ENCODE peak calls at places on chromosomes 1 and 21, in eight cellular contexts. S, W, G, M, R, B, K and D are unnamed samples.
A peak's percentile ranks its signal among the peaks of the same experiment; 100 is the strongest.

GRCh38 chr21:34836103-34836932 is 167.5 kb downstream of the CLIC6 start:
- DNase-seq in B (peak; percentile 100), G (no peak), R (peak; percentile 70), M (no peak), S (peak; percentile 48), W (no peak), K (peak; percentile 66), D (no peak)

GRCh38 chr1:31694910-31695300 is 8.9 kb downstream of the COL16A1 start:
- DNase-seq in R (no peak), K (no peak), S (no peak), M (no peak), W (no peak), G (no peak), B (no peak), D (no peak)

GRCh38 chr1:243742814-243743213 is 107.2 kb downstream of the AKT3 start:
- DNase-seq in B (peak; percentile 96), S (no peak), R (no peak), M (no peak), W (no peak), G (no peak), K (no peak), D (no peak)

GRCh38 chr1:226108935-226109828 is 46.7 kb downstream of the H3-3A start:
- DNase-seq in W (no peak), B (peak; percentile 36), R (peak; percentile 47), S (peak; percentile 30), G (no peak), M (no peak), K (peak; percentile 64), D (no peak)

GRCh38 chr1:40944841-40945430 is 34.6 kb upstream of the CTPS1 start:
- DNase-seq in M (no peak), R (peak; percentile 39), K (peak; percentile 38), S (peak; percentile 79), B (peak; percentile 43), G (no peak), W (no peak), D (no peak)

GRCh38 chr1:223224465-223224864 is 81.4 kb upstream of the TLR5 start:
- DNase-seq in S (no peak), R (no peak), W (no peak), G (no peak), B (no peak), K (no peak), M (no peak), D (no peak)

GRCh38 chr21:45130324-45130774 is 56.0 kb downstream of the ADARB1 start:
- DNase-seq in K (peak; percentile 65), M (no peak), S (no peak), R (peak; percentile 57), B (peak; percentile 84), W (peak; percentile 63), G (no peak), D (no peak)

GRCh38 chr1:77649127-77649526 is 33.3 kb downstream of the ZZZ3 start:
- DNase-seq in K (no peak), R (no peak), S (no peak), G (no peak), M (no peak), W (no peak), B (no peak), D (no peak)

GRCh38 chr1:85884372-85885035 is 176.3 kb upstream of the ZNHIT6 start:
- DNase-seq in K (no peak), S (no peak), M (no peak), W (peak; percentile 34), R (no peak), B (peak; percentile 48), G (no peak), D (no peak)

GRCh38 chr1:30757976-30758688 is 558 bp upstream of the LAPTM5 start:
- DNase-seq in W (no peak), K (no peak), G (no peak), B (no peak), R (no peak), M (no peak), S (no peak), D (no peak)

GRCh38 chr1:237503292-237503691 is 387.4 kb downstream of the ZP4 start:
- DNase-seq in M (no peak), S (no peak), G (no peak), R (no peak), W (no peak), B (no peak), K (no peak), D (no peak)

GRCh38 chr1:162561616-162562451 is at the start of gene UAP1:
- DNase-seq in K (peak; percentile 42), B (no peak), M (no peak), G (no peak), R (no peak), W (no peak), S (no peak), D (no peak)

GRCh38 chr1:68347415-68347814 is 102.3 kb downstream of the RPE65 start:
- DNase-seq in S (no peak), M (no peak), R (no peak), B (no peak), W (no peak), K (peak; percentile 22), G (no peak), D (no peak)

DNA sequence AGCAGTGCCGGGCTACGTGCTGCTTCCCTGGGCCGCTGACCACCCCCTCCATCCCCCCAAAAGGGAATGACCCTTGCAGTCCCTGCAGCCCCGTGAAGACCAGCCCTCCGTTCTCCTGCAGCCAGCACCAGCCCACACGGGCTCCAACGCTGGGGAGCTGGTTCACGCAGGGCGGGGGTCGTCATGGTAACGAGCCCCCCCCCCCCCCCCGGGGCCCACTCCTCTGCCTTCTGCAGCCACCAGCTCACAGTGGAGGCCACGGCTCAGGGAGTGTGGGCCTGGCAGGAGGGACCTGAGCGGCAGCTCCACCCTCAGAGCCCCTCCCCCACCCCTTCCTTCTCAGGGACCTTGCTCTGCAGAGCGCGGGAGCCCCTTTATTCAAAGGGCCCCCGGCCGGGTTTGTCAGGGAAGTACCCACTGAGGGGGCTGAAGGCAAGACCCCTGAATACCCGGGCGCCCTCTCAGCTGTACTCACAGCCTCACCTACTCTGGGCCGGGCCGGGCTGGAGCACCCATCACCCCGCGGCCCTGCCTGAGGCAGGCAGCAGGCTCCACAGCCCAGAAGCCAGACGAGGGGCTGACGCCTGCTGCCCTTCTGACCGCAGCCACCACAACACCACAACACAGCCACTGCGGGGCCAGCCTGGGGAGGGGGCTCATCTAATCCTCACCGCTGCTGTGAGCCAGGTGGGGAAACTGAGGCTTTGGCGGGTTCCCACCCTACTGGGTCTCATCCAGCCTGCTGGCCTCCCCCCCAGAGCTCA is 12.6 kb downstream of the MEGF6 start:
- DNase-seq in S (no peak), M (no peak), B (no peak), W (no peak), R (no peak), K (no peak), G (no peak), D (no peak)
- H3K4me3 ChIP-seq in S (no peak overlapping the region), M (no peak overlapping the region), B (no peak overlapping the region), W (no peak overlapping the region), R (no peak overlapping the region), K (no peak overlapping the region), G (no peak overlapping the region), D (peak overlapping the region; percentile 41)

GRCh38 chr21:17775431-17776126 is 43.6 kb downstream of the C21orf91 start:
- DNase-seq in R (no peak), S (no peak), B (no peak), W (no peak), G (peak; percentile 66), K (no peak), M (peak; percentile 61), D (no peak)

GRCh38 chr21:17780539-17780938 is 38.6 kb downstream of the C21orf91 start:
- DNase-seq in M (peak; percentile 66), K (no peak), S (no peak), W (no peak), B (no peak), G (peak; percentile 40), R (no peak), D (no peak)

GRCh38 chr21:17781524-17781923 is 37.6 kb downstream of the C21orf91 start:
- DNase-seq in B (no peak), S (no peak), R (no peak), W (no peak), M (no peak), K (no peak), G (no peak), D (no peak)

GRCh38 chr21:17779486-17779885 is 39.7 kb downstream of the C21orf91 start:
- DNase-seq in B (no peak), R (no peak), W (no peak), K (no peak), S (no peak), M (no peak), G (no peak), D (no peak)

DNA sequence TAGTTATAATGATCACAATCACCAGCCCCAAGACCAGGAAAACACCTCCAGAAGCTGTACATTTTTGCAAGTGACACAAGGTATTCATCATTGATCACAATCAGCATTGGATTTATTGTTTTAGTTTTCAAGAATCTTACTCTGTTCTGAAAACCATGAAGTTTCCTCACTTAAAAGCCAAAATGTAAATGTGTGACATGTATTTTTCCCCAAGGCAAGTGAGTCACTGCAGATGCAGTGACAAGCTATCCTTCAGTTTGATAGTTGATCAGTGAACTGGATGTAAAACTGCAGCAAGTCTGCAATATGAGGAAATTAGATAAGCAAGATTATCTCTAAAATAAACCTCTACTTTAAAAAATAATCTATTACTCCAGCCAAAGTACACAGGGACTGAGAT is 41.8 kb downstream of the C21orf91 start:
- DNase-seq in W (no peak), M (no peak), R (no peak), S (no peak), G (no peak), B (no peak), K (no peak), D (no peak)
- H3K4me1 ChIP-seq in W (no peaks in the 10 kb centered on the region), M (peaks cover 61% of the 10 kb centered on the region), R (no peaks in the 10 kb centered on the region), S (no peaks in the 10 kb centered on the region), G (peaks cover 51% of the 10 kb centered on the region), B (no peaks in the 10 kb centered on the region), K (no peaks in the 10 kb centered on the region), D (peaks cover 17% of the 10 kb centered on the region)

GRCh38 chr1:220604921-220605320 is 77.0 kb downstream of the MARK1 start:
- DNase-seq in G (no peak), W (no peak), K (no peak), M (no peak), B (no peak), R (no peak), S (no peak), D (no peak)
- H3K4me3 ChIP-seq in G (no peak overlapping the region), W (no peak overlapping the region), K (no peak overlapping the region), M (no peak overlapping the region), B (no peak overlapping the region), R (no peak overlapping the region), S (no peak overlapping the region), D (no peak overlapping the region)

GRCh38 chr1:18932879-18933278 is 23.6 kb downstream of the IFFO2 start:
- DNase-seq in B (no peak), W (no peak), G (no peak), K (no peak), R (no peak), M (no peak), S (no peak), D (no peak)

GRCh38 chr1:18936471-18936813 is 20.0 kb downstream of the IFFO2 start:
- DNase-seq in R (no peak), G (no peak), W (no peak), M (no peak), B (no peak), S (no peak), K (no peak), D (no peak)

GRCh38 chr1:18932387-18932786 is 24.1 kb downstream of the IFFO2 start:
- DNase-seq in B (peak; percentile 52), M (no peak), G (no peak), S (no peak), R (no peak), K (no peak), W (no peak), D (no peak)

GRCh38 chr1:18936814-18937481 is 19.5 kb downstream of the IFFO2 start:
- DNase-seq in W (no peak), S (no peak), B (no peak), K (no peak), R (no peak), M (no peak), G (no peak), D (no peak)

GRCh38 chr1:18934205-18935000 is 22.1 kb downstream of the IFFO2 start:
- DNase-seq in G (no peak), R (no peak), M (no peak), S (no peak), K (no peak), B (no peak), W (no peak), D (no peak)
- H3K4me1 ChIP-seq in G (peaks cover 62% of the 10 kb centered on the region), R (peaks cover 4% of the 10 kb centered on the region), M (peaks cover 99% of the 10 kb centered on the region), S (peaks cover 71% of the 10 kb centered on the region), K (no peaks in the 10 kb centered on the region), B (peaks cover 32% of the 10 kb centered on the region), W (peaks cover 12% of the 10 kb centered on the region), D (peaks cover 34% of the 10 kb centered on the region)